ENCODE peak calls at places on chromosome 5, in six cellular contexts. E is uterus; L is omental fat pad; Y is activated CD8-positive, alpha-beta T cell treated with anti-CD3 and anti-CD28 coated beads for 36 hours; P is AG09319; Q is spleen. Z is an unnamed sample.

GRCh38 chr5:134095293-134095692 is 19.2 kb upstream of the TCF7 start:
- DNase-seq in E (no peak), L (no peak), Q (no peak), P (no peak), Y (no peak), Z (no peak)

GRCh38 chr5:159451197-159452052 is 121.1 kb upstream of the IL12B start:
- DNase-seq in Y (no peak), L (no peak), Q (no peak), E (peak), P (peak), Z (no peak)

GRCh38 chr5:87094347-87094746 is 173.3 kb upstream of the RASA1 start:
- DNase-seq in Q (no peak), Y (no peak), E (no peak), L (no peak), P (no peak), Z (no peak)

GRCh38 chr5:153546566-153546965 is 56.1 kb downstream of the GRIA1 start:
- DNase-seq in L (no peak), Y (no peak), Q (no peak), P (no peak), E (no peak), Z (no peak)

GRCh38 chr5:38666668-38667498 is 110.4 kb upstream of the LIFR start:
- DNase-seq in L (no peak), Q (no peak), Y (peak), P (peak), E (no peak), Z (no peak)

GRCh38 chr5:145859897-145860296 is 12.9 kb downstream of the GRXCR2 start:
- DNase-seq in L (no peak), Q (no peak), Y (no peak), P (no peak), E (no peak), Z (no peak)

GRCh38 chr5:123116063-123116462 is 27.0 kb downstream of the PRDM6 start:
- DNase-seq in Q (no peak), P (peak), L (no peak), Y (no peak), E (no peak), Z (no peak)

GRCh38 chr5:53126514-53126913 is 17.0 kb upstream of the MOCS2 start:
- DNase-seq in P (no peak), E (no peak), L (no peak), Y (no peak), Q (no peak), Z (no peak)

GRCh38 chr5:91219803-91220371 is 163.2 kb downstream of the ARRDC3 start:
- DNase-seq in E (no peak), L (no peak), Q (no peak), P (no peak), Y (peak), Z (no peak)

GRCh38 chr5:44331471-44332079 is 57.6 kb downstream of the FGF10 start:
- DNase-seq in E (no peak), Y (no peak), Q (no peak), P (no peak), L (no peak), Z (no peak)

GRCh38 chr5:76999451-76999850 is 30.8 kb upstream of the AGGF1 start:
- DNase-seq in L (no peak), Y (no peak), P (peak), Q (no peak), E (no peak), Z (no peak)

GRCh38 chr5:34582364-34582763 is 73.8 kb upstream of the RAI14 start:
- DNase-seq in L (no peak), E (no peak), Y (no peak), P (no peak), Q (no peak), Z (no peak)
- TF ChIP-seq CTCF in L (no peak), E (no peak), Y (no peak), P (no peak), Q (no peak), Z (no peak)

GRCh38 chr5:16935271-16936149 is 578 bp downstream of the MYO10 start:
- DNase-seq in Q (peak), P (no peak), L (peak), Y (peak), E (no peak), Z (no peak)
- TF ChIP-seq CTCF in Q (no peak), P (no peak), L (no peak), Y (no peak), E (no peak), Z (no peak)

DNA sequence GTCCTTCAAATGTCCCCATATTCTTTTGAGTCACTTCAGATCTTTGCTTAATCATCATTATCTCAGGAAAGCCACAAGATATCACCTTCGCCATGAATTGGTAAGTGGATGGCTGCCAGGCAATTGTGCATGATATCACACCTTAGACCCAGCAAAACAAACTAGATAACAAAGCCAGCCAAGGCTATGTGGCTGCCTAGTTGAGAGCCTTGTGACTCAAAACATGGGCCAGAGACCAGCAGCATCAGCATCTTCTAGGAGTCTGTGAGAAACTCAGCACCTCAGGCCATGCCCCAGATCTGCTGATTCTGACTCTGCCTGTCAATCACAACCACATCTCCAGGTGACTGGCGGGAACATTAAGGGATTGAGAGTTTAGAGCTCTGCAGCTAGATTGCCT is 82.8 kb downstream of the SLIT3 start:
- DNase-seq in Q (no peak), L (no peak), E (no peak), P (no peak), Y (no peak), Z (no peak)
- TF ChIP-seq CTCF in Q (no peak), L (no peak), E (no peak), P (no peak), Y (no peak), Z (no peak)

GRCh38 chr5:139872052-139872766 is 76.6 kb downstream of the PSD2 start:
- DNase-seq in E (no peak), P (no peak), L (no peak), Y (no peak), Q (no peak), Z (no peak)
- TF ChIP-seq CTCF in E (no peak), P (no peak), L (no peak), Y (no peak), Q (no peak), Z (no peak)

GRCh38 chr5:176618783-176619182 is 8.8 kb upstream of the GPRIN1 start:
- DNase-seq in E (no peak), Y (no peak), P (no peak), Q (no peak), L (no peak), Z (no peak)

GRCh38 chr5:176619569-176620332 is 9.8 kb upstream of the GPRIN1 start:
- DNase-seq in Q (no peak), L (no peak), E (no peak), Y (no peak), P (no peak), Z (no peak)

GRCh38 chr5:176620333-176620981 is 9.9 kb downstream of the SNCB start:
- DNase-seq in Y (peak), P (no peak), L (no peak), E (no peak), Q (no peak), Z (no peak)

GRCh38 chr5:176621661-176622079 is 8.7 kb downstream of the SNCB start:
- DNase-seq in L (no peak), Y (no peak), P (no peak), E (no peak), Q (no peak), Z (peak)

DNA sequence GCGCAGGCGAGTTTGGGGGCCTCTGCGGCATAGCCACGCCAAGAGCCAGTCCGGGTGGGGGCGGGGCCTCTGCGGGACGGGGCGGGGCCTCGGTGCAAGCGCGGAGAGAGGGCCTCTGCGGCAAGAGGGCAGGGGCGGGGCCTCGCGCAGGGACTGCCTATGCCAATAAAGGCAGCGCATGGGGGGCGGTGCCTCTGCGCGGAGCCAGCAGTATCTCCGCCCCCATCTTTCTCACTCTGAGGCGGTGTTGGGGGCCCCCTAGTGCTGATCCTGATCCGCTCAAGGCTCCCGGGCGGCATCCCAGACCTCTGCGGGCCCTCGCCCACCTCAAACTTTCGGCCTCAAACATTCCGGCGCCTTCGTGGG is 9.2 kb upstream of the GPRIN1 start:
- DNase-seq in E (no peak), Y (peak), Q (peak), P (peak), L (no peak), Z (no peak)
- TF ChIP-seq CTCF in E (no peak), Y (peak), Q (no peak), P (peak), L (no peak), Z (peak)

GRCh38 chr5:1204693-1205242 is 3.4 kb downstream of the SLC6A19 start:
- DNase-seq in E (no peak), Y (no peak), Q (no peak), P (no peak), L (no peak), Z (no peak)
- TF ChIP-seq CTCF in E (no peak), Y (no peak), Q (no peak), P (peak), L (no peak), Z (no peak)

Z was measured in D721Med.